ENCODE peak calls at places on chromosome 9, in four cellular contexts. E is CMK; L is stimulated activated CD8-positive, alpha-beta memory T cell treated with anti-CD3 and anti-CD28 coated beads, Interleukin-2, amount 100 ng/mL, for 48 hours; P is lower leg skin. K is an unnamed sample.

GRCh38 chr9:2874001-2874750 is 30.3 kb upstream of the PUM3 start:
- DNase-seq in E (no peak), P (no peak), L (no peak), K (no peak)

GRCh38 chr9:70933318-70933717 is 188.1 kb downstream of the TRPM3 start:
- DNase-seq in P (no peak), L (no peak), E (no peak), K (no peak)

GRCh38 chr9:106820866-106821265 is 42.1 kb upstream of the ZNF462 start:
- DNase-seq in L (no peak), P (no peak), E (no peak), K (no peak)

GRCh38 chr9:119289740-119290139 is 79.5 kb downstream of the BRINP1 start:
- DNase-seq in P (no peak), E (peak; percentile 21), L (no peak), K (no peak)

GRCh38 chr9:133221177-133221809 is 12.2 kb upstream of the OBP2B start:
- DNase-seq in E (no peak), L (no peak), P (peak; percentile 56), K (peak; percentile 14)

GRCh38 chr9:107750741-107751521 is 261.4 kb upstream of the KLF4 start:
- DNase-seq in E (no peak), L (no peak), P (peak; percentile 97), K (no peak)

GRCh38 chr9:110111868-110112267 is 96.1 kb downstream of the C9orf152 start:
- DNase-seq in E (no peak), L (no peak), P (no peak), K (no peak)

GRCh38 chr9:73426226-73426625 is 274.6 kb downstream of the ANXA1 start:
- DNase-seq in E (no peak), L (no peak), P (no peak), K (no peak)

GRCh38 chr9:87512321-87512720 is 14.7 kb downstream of the DAPK1 start:
- DNase-seq in L (no peak), P (no peak), E (no peak), K (no peak)

GRCh38 chr9:35341585-35341984 is 148.3 kb upstream of the RUSC2 start:
- DNase-seq in L (no peak), E (no peak), P (no peak), K (no peak)

GRCh38 chr9:133701981-133702797 is 36.0 kb downstream of the SARDH start:
- DNase-seq in E (no peak), L (peak; percentile 40), P (no peak), K (no peak)

GRCh38 chr9:134325813-134326753 is at the start of gene RXRA:
- DNase-seq in E (peak; percentile 52), P (peak; percentile 95), L (no peak), K (peak; percentile 66)

GRCh38 chr9:113219972-113220371 is 1.1 kb downstream of the FKBP15 start:
- DNase-seq in E (no peak), L (no peak), P (no peak), K (no peak)

GRCh38 chr9:76687861-76688374 is 76.3 kb upstream of the PCA3 start:
- DNase-seq in E (no peak), L (no peak), P (no peak), K (peak; percentile 23)

GRCh38 chr9:95215368-95215898 is 102.1 kb downstream of the FANCC start:
- DNase-seq in L (no peak), P (no peak), E (no peak), K (no peak)

GRCh38 chr9:21294325-21294724 is 10.8 kb downstream of the IFNA5 start:
- DNase-seq in E (no peak), P (no peak), L (no peak), K (no peak)

GRCh38 chr9:72599874-72600534 is 78.6 kb downstream of the TMC1 start:
- DNase-seq in L (no peak), E (no peak), P (no peak), K (no peak)

GRCh38 chr9:96242829-96243228 is 59.1 kb downstream of the HSD17B3 start:
- DNase-seq in P (peak; percentile 59), E (no peak), L (no peak), K (no peak)

GRCh38 chr9:137619240-137620090 is 660 bp downstream of the EHMT1 start:
- DNase-seq in P (no peak), E (no peak), L (no peak), K (no peak)

GRCh38 chr9:17528859-17529258 is 50.0 kb upstream of the SH3GL2 start:
- DNase-seq in P (no peak), L (no peak), E (no peak), K (no peak)

GRCh38 chr9:94937214-94937903 is 210.9 kb downstream of the AOPEP start:
- DNase-seq in P (no peak), L (no peak), E (no peak), K (no peak)